ENCODE peak calls at places on chromosomes 3 and 15, in six cellular contexts. E is PC-3, G is T-cell, U is GM19239, X is iris pigment epithelial cell, B is neural crest cell. L is an unnamed sample.

GRCh38 chr15:99142562-99142961 is 37.7 kb downstream of the SYNM start:
- DNase-seq in E (no peak), G (no peak), U (no peak), X (no peak), B (no peak), L (no peak)

GRCh38 chr15:71651750-71652186 is 158.6 kb upstream of the NR2E3 start:
- DNase-seq in E (peak), G (no peak), U (no peak), X (peak), B (peak), L (peak)

GRCh38 chr3:191330309-191330712 is at the start of gene UTS2B:
- DNase-seq in E (peak), G (no peak), U (no peak), X (peak), B (peak), L (no peak)

GRCh38 chr3:127053979-127054378 is 71.1 kb downstream of the PLXNA1 start:
- DNase-seq in E (no peak), G (no peak), U (no peak), X (no peak), B (no peak), L (no peak)

GRCh38 chr15:29111705-29112281 is 157.8 kb downstream of the NSMCE3 start:
- DNase-seq in E (no peak), G (no peak), U (no peak), X (no peak), B (no peak), L (no peak)

GRCh38 chr3:20352547-20353164 is 166.7 kb upstream of the SGO1 start:
- DNase-seq in E (no peak), G (no peak), U (no peak), X (peak), B (no peak), L (no peak)

GRCh38 chr3:68571321-68571720 is 361.0 kb downstream of the TAFA4 start:
- DNase-seq in E (no peak), G (no peak), U (no peak), X (no peak), B (no peak), L (no peak)

GRCh38 chr3:158801200-158801599 is 654 bp upstream of the MFSD1 start:
- DNase-seq in E (no peak), G (no peak), U (no peak), X (peak), B (no peak), L (peak)

GRCh38 chr3:187831125-187832051 is 86.1 kb upstream of the BCL6 start:
- DNase-seq in E (no peak), G (no peak), U (no peak), X (peak), B (no peak), L (no peak)

GRCh38 chr3:192487032-192487431 is 240.3 kb downstream of the FGF12 start:
- DNase-seq in E (no peak), G (no peak), U (no peak), X (no peak), B (no peak), L (no peak)

GRCh38 chr3:46574881-46575576 is 8.9 kb upstream of the LRRC2 start:
- DNase-seq in E (no peak), G (no peak), U (no peak), X (no peak), B (no peak), L (no peak)